ENCODE peak calls at places on chromosome 11, in nine cellular contexts. One of them, this sample, is unnamed.

GRCh38 chr11:32829680-32830412 is at the start of gene PRRG4:
- DNase-seq in fibroblast of pulmonary artery: peak
- DNase-seq in ovary: peak
- DNase-seq in CD8-positive, alpha-beta T cell: no peak
- DNase-seq in left lung: peak
- DNase-seq in A673: peak
- DNase-seq in HL-60: no peak
- DNase-seq in neural crest cell: peak
- DNase-seq in sigmoid colon: peak
- DNase-seq in this sample: no peak

GRCh38 chr11:47967577-47968230 is 12.7 kb upstream of the PTPRJ start:
- DNase-seq in CD8-positive, alpha-beta T cell: no peak
- DNase-seq in ovary: no peak
- DNase-seq in A673: no peak
- DNase-seq in fibroblast of pulmonary artery: no peak
- DNase-seq in sigmoid colon: no peak
- DNase-seq in left lung: no peak
- DNase-seq in HL-60: no peak
- DNase-seq in neural crest cell: no peak
- DNase-seq in this sample: no peak

GRCh38 chr11:9600651-9601040 is 27.2 kb downstream of the WEE1 start:
- DNase-seq in CD8-positive, alpha-beta T cell: no peak
- DNase-seq in HL-60: no peak
- DNase-seq in ovary: no peak
- DNase-seq in left lung: no peak
- DNase-seq in neural crest cell: no peak
- DNase-seq in fibroblast of pulmonary artery: no peak
- DNase-seq in A673: no peak
- DNase-seq in sigmoid colon: no peak
- DNase-seq in this sample: no peak

GRCh38 chr11:112555491-112556364 is 295.1 kb upstream of the PLET1 start:
- DNase-seq in neural crest cell: peak
- DNase-seq in ovary: peak
- DNase-seq in CD8-positive, alpha-beta T cell: peak
- DNase-seq in HL-60: peak
- DNase-seq in sigmoid colon: peak
- DNase-seq in fibroblast of pulmonary artery: peak
- DNase-seq in A673: peak
- DNase-seq in left lung: peak
- DNase-seq in this sample: no peak

GRCh38 chr11:1493650-1494244 is 7.2 kb upstream of the MOB2 start:
- DNase-seq in A673: no peak
- DNase-seq in sigmoid colon: no peak
- DNase-seq in neural crest cell: no peak
- DNase-seq in HL-60: no peak
- DNase-seq in fibroblast of pulmonary artery: no peak
- DNase-seq in CD8-positive, alpha-beta T cell: no peak
- DNase-seq in ovary: no peak
- DNase-seq in left lung: no peak
- DNase-seq in this sample: no peak

GRCh38 chr11:1078191-1078601 is 3.5 kb downstream of the MUC2 start:
- DNase-seq in left lung: peak
- DNase-seq in A673: no peak
- DNase-seq in sigmoid colon: peak
- DNase-seq in neural crest cell: no peak
- DNase-seq in HL-60: no peak
- DNase-seq in CD8-positive, alpha-beta T cell: no peak
- DNase-seq in ovary: peak
- DNase-seq in fibroblast of pulmonary artery: no peak
- DNase-seq in this sample: peak

GRCh38 chr11:60951909-60952741 is at the start of gene SLC15A3:
- DNase-seq in sigmoid colon: peak
- DNase-seq in fibroblast of pulmonary artery: peak
- DNase-seq in A673: no peak
- DNase-seq in neural crest cell: no peak
- DNase-seq in CD8-positive, alpha-beta T cell: peak
- DNase-seq in left lung: peak
- DNase-seq in ovary: peak
- DNase-seq in HL-60: peak
- DNase-seq in this sample: peak

GRCh38 chr11:11592146-11592684 is 29.6 kb downstream of the GALNT18 start:
- DNase-seq in A673: no peak
- DNase-seq in HL-60: no peak
- DNase-seq in left lung: no peak
- DNase-seq in CD8-positive, alpha-beta T cell: no peak
- DNase-seq in ovary: no peak
- DNase-seq in neural crest cell: no peak
- DNase-seq in fibroblast of pulmonary artery: no peak
- DNase-seq in sigmoid colon: no peak
- DNase-seq in this sample: no peak

GRCh38 chr11:83639995-83640758 is 354.0 kb upstream of the CCDC90B start:
- DNase-seq in HL-60: no peak
- DNase-seq in sigmoid colon: no peak
- DNase-seq in ovary: no peak
- DNase-seq in neural crest cell: no peak
- DNase-seq in left lung: no peak
- DNase-seq in A673: peak
- DNase-seq in fibroblast of pulmonary artery: no peak
- DNase-seq in CD8-positive, alpha-beta T cell: no peak
- DNase-seq in this sample: no peak

GRCh38 chr11:67572747-67573419 is 10.7 kb upstream of the GSTP1 start:
- DNase-seq in HL-60: no peak
- DNase-seq in left lung: no peak
- DNase-seq in CD8-positive, alpha-beta T cell: peak
- DNase-seq in A673: peak
- DNase-seq in fibroblast of pulmonary artery: peak
- DNase-seq in neural crest cell: peak
- DNase-seq in sigmoid colon: peak
- DNase-seq in ovary: peak
- DNase-seq in this sample: peak

GRCh38 chr11:118435893-118436624 is at the start of gene KMT2A:
- DNase-seq in A673: peak
- DNase-seq in neural crest cell: peak
- DNase-seq in ovary: peak
- DNase-seq in sigmoid colon: peak
- DNase-seq in fibroblast of pulmonary artery: peak
- DNase-seq in CD8-positive, alpha-beta T cell: peak
- DNase-seq in HL-60: peak
- DNase-seq in left lung: peak
- DNase-seq in this sample: peak
- TF ChIP-seq CTCF in A673: no peak
- TF ChIP-seq CTCF in neural crest cell: no peak
- TF ChIP-seq CTCF in ovary: peak
- TF ChIP-seq CTCF in sigmoid colon: peak
- TF ChIP-seq CTCF in fibroblast of pulmonary artery: no peak
- TF ChIP-seq CTCF in CD8-positive, alpha-beta T cell: no peak
- TF ChIP-seq CTCF in HL-60: no peak
- TF ChIP-seq CTCF in left lung: no peak
- TF ChIP-seq CTCF in this sample: no peak

GRCh38 chr11:58567889-58568512 is 7.7 kb downstream of the LPXN start:
- DNase-seq in HL-60: peak
- DNase-seq in A673: peak
- DNase-seq in ovary: peak
- DNase-seq in sigmoid colon: no peak
- DNase-seq in left lung: no peak
- DNase-seq in neural crest cell: peak
- DNase-seq in fibroblast of pulmonary artery: peak
- DNase-seq in CD8-positive, alpha-beta T cell: peak
- DNase-seq in this sample: peak
- TF ChIP-seq CTCF in HL-60: peak
- TF ChIP-seq CTCF in A673: peak
- TF ChIP-seq CTCF in ovary: no peak
- TF ChIP-seq CTCF in sigmoid colon: no peak
- TF ChIP-seq CTCF in left lung: peak
- TF ChIP-seq CTCF in neural crest cell: peak
- TF ChIP-seq CTCF in fibroblast of pulmonary artery: peak
- TF ChIP-seq CTCF in CD8-positive, alpha-beta T cell: peak
- TF ChIP-seq CTCF in this sample: peak

DNA sequence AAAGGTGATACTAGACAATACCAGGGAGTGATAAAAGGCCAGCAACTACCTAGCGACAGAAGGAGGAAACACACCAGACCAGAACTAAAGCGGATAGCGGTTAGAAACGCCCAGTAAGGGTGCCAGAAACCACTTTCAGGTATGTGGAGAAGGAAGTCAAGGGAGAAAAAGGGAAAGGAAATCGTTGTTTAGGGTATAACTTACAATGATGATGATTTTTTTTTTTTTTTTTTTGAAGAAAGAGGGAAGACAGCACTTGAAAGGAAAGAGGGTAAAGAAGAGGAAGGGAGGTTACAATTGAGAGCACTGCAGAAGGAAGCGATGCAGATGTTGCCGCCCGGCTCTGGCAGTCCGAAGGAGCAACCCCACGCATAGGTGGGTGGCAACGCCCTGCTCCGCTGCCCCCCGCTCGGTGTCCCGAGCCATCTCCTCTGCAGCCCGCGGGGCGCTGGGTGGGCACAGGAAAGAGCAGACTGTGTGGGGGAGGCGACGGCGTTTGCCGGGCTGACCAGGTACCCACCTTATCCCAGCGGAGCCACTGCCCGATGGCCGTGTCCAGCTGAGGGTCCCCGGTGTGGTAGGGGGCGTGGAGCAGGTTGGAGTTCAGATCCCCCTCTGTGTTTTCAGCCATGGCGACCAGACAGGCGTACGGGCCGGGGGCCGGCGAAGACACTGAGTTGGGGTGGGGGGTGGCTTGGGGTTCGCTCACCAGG is 546 bp downstream of the PGM2L1 start:
- DNase-seq in left lung: peak
- DNase-seq in fibroblast of pulmonary artery: no peak
- DNase-seq in ovary: no peak
- DNase-seq in neural crest cell: no peak
- DNase-seq in sigmoid colon: no peak
- DNase-seq in CD8-positive, alpha-beta T cell: peak
- DNase-seq in HL-60: peak
- DNase-seq in A673: peak
- DNase-seq in this sample: no peak
- TF ChIP-seq CTCF in left lung: peak
- TF ChIP-seq CTCF in fibroblast of pulmonary artery: no peak
- TF ChIP-seq CTCF in ovary: no peak
- TF ChIP-seq CTCF in neural crest cell: peak
- TF ChIP-seq CTCF in sigmoid colon: no peak
- TF ChIP-seq CTCF in CD8-positive, alpha-beta T cell: peak
- TF ChIP-seq CTCF in HL-60: no peak
- TF ChIP-seq CTCF in A673: peak
- TF ChIP-seq CTCF in this sample: no peak

DNA sequence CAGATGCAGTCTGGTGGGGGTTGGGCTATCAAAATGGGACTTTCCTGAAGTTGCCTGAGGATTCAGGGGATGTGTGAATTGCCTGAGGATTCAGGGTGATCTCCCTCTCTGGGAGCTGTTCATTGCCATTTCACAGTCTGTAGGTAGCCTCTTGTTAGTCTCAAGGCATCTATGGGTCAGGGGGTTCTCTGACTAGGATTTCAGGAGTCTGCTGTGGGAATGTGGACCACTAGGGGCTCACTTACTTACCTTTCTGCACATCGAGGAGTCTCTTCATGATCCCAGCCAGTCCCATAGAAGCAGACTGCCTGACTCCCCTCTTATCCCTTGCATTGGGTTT is 54.0 kb downstream of the KCNQ1OT1 start:
- DNase-seq in ovary: no peak
- DNase-seq in left lung: no peak
- DNase-seq in A673: no peak
- DNase-seq in CD8-positive, alpha-beta T cell: no peak
- DNase-seq in fibroblast of pulmonary artery: no peak
- DNase-seq in HL-60: no peak
- DNase-seq in neural crest cell: no peak
- DNase-seq in sigmoid colon: no peak
- DNase-seq in this sample: no peak
- TF ChIP-seq CTCF in ovary: no peak
- TF ChIP-seq CTCF in left lung: no peak
- TF ChIP-seq CTCF in A673: no peak
- TF ChIP-seq CTCF in CD8-positive, alpha-beta T cell: no peak
- TF ChIP-seq CTCF in fibroblast of pulmonary artery: no peak
- TF ChIP-seq CTCF in HL-60: no peak
- TF ChIP-seq CTCF in neural crest cell: no peak
- TF ChIP-seq CTCF in sigmoid colon: no peak
- TF ChIP-seq CTCF in this sample: no peak

GRCh38 chr11:44911031-44911814 is 39.5 kb downstream of the TP53I11 start:
- DNase-seq in left lung: peak
- DNase-seq in sigmoid colon: peak
- DNase-seq in A673: peak
- DNase-seq in fibroblast of pulmonary artery: peak
- DNase-seq in CD8-positive, alpha-beta T cell: peak
- DNase-seq in neural crest cell: peak
- DNase-seq in HL-60: no peak
- DNase-seq in ovary: peak
- DNase-seq in this sample: peak
- TF ChIP-seq CTCF in left lung: peak
- TF ChIP-seq CTCF in sigmoid colon: peak
- TF ChIP-seq CTCF in A673: peak
- TF ChIP-seq CTCF in fibroblast of pulmonary artery: peak
- TF ChIP-seq CTCF in CD8-positive, alpha-beta T cell: peak
- TF ChIP-seq CTCF in neural crest cell: peak
- TF ChIP-seq CTCF in HL-60: peak
- TF ChIP-seq CTCF in ovary: peak
- TF ChIP-seq CTCF in this sample: peak

GRCh38 chr11:109728056-109728455 is 306.1 kb downstream of the C11orf87 start:
- DNase-seq in CD8-positive, alpha-beta T cell: no peak
- DNase-seq in HL-60: no peak
- DNase-seq in left lung: no peak
- DNase-seq in sigmoid colon: no peak
- DNase-seq in A673: no peak
- DNase-seq in neural crest cell: no peak
- DNase-seq in ovary: no peak
- DNase-seq in fibroblast of pulmonary artery: no peak
- DNase-seq in this sample: no peak

GRCh38 chr11:109733245-109733644 is 311.3 kb downstream of the C11orf87 start:
- DNase-seq in A673: no peak
- DNase-seq in sigmoid colon: no peak
- DNase-seq in neural crest cell: no peak
- DNase-seq in CD8-positive, alpha-beta T cell: no peak
- DNase-seq in left lung: no peak
- DNase-seq in ovary: no peak
- DNase-seq in fibroblast of pulmonary artery: peak
- DNase-seq in HL-60: no peak
- DNase-seq in this sample: no peak

GRCh38 chr11:109730669-109731068 is 308.7 kb downstream of the C11orf87 start:
- DNase-seq in left lung: no peak
- DNase-seq in ovary: no peak
- DNase-seq in fibroblast of pulmonary artery: no peak
- DNase-seq in neural crest cell: no peak
- DNase-seq in HL-60: no peak
- DNase-seq in sigmoid colon: no peak
- DNase-seq in A673: no peak
- DNase-seq in CD8-positive, alpha-beta T cell: no peak
- DNase-seq in this sample: no peak

GRCh38 chr11:109731451-109731850 is 309.5 kb downstream of the C11orf87 start:
- DNase-seq in fibroblast of pulmonary artery: no peak
- DNase-seq in A673: no peak
- DNase-seq in sigmoid colon: no peak
- DNase-seq in neural crest cell: no peak
- DNase-seq in HL-60: no peak
- DNase-seq in CD8-positive, alpha-beta T cell: no peak
- DNase-seq in ovary: no peak
- DNase-seq in left lung: no peak
- DNase-seq in this sample: no peak

GRCh38 chr11:109729761-109730160 is 307.8 kb downstream of the C11orf87 start:
- DNase-seq in neural crest cell: no peak
- DNase-seq in HL-60: no peak
- DNase-seq in ovary: no peak
- DNase-seq in A673: no peak
- DNase-seq in fibroblast of pulmonary artery: no peak
- DNase-seq in sigmoid colon: no peak
- DNase-seq in CD8-positive, alpha-beta T cell: no peak
- DNase-seq in left lung: no peak
- DNase-seq in this sample: no peak
- TF ChIP-seq CTCF in neural crest cell: no peak
- TF ChIP-seq CTCF in HL-60: no peak
- TF ChIP-seq CTCF in ovary: no peak
- TF ChIP-seq CTCF in A673: no peak
- TF ChIP-seq CTCF in fibroblast of pulmonary artery: no peak
- TF ChIP-seq CTCF in sigmoid colon: no peak
- TF ChIP-seq CTCF in CD8-positive, alpha-beta T cell: no peak
- TF ChIP-seq CTCF in left lung: no peak
- TF ChIP-seq CTCF in this sample: no peak

This sample was measured in CD14-positive monocyte.